ENCODE peak calls at places on chromosomes 13 and 19, in eight cellular contexts. S is B cell, F is Peyer's patch, O is COR-L47, C is occipital lobe, B is EL, R is T-helper 9 cell, G is EH. V is an unnamed sample.
A peak's percentile ranks its signal among the peaks of the same experiment; 100 is the strongest.

GRCh38 chr19:4504297-4504701 is 14.0 kb downstream of the PLIN4 start:
- DNase-seq in C (no peak), B (no peak), R (no peak), O (no peak), G (no peak), F (no peak), S (no peak), V (no peak)

GRCh38 chr13:40146063-40146462 is 490.6 kb downstream of the COG6 start:
- DNase-seq in O (no peak), F (no peak), B (no peak), S (no peak), C (no peak), R (no peak), G (no peak), V (no peak)

GRCh38 chr19:40661616-40662015 is 28.8 kb downstream of the NUMBL start:
- DNase-seq in S (no peak), O (no peak), F (no peak), G (no peak), C (no peak), R (no peak), B (no peak), V (no peak)

GRCh38 chr13:32211788-32212187 is 103.4 kb downstream of the ZAR1L start:
- DNase-seq in G (peak; percentile 99), F (no peak), O (no peak), C (no peak), R (no peak), S (no peak), B (peak; percentile 89), V (no peak)

GRCh38 chr19:49368711-49369358 is 5.2 kb downstream of the DKKL1 start:
- DNase-seq in R (no peak), S (no peak), O (no peak), C (no peak), F (no peak), G (no peak), B (no peak), V (no peak)

GRCh38 chr13:29753593-29754485 is 96.6 kb downstream of the UBL3 start:
- DNase-seq in G (peak; percentile 70), S (no peak), F (no peak), B (peak; percentile 31), C (no peak), R (no peak), O (no peak), V (no peak)

GRCh38 chr13:111328111-111328802 is 7.8 kb downstream of the TEX29 start:
- DNase-seq in C (no peak), B (no peak), S (no peak), G (no peak), O (no peak), R (no peak), F (peak; percentile 36), V (no peak)

GRCh38 chr13:39417131-39417530 is 185.9 kb downstream of the LHFPL6 start:
- DNase-seq in R (no peak), G (peak; percentile 16), O (peak; percentile 13), F (no peak), B (peak; percentile 18), C (no peak), S (no peak), V (no peak)

GRCh38 chr13:21123956-21124355 is 52.4 kb downstream of the SKA3 start:
- DNase-seq in R (no peak), C (no peak), B (no peak), S (no peak), F (no peak), G (no peak), O (no peak), V (no peak)

GRCh38 chr19:54684537-54684936 is 21.8 kb downstream of the LILRB4 start:
- DNase-seq in S (no peak), B (peak; percentile 2), F (no peak), O (no peak), C (no peak), G (peak; percentile 8), R (no peak), V (peak; percentile 76)

GRCh38 chr13:31110169-31110568 is 51.5 kb downstream of the HSPH1 start:
- DNase-seq in S (no peak), G (no peak), B (no peak), R (no peak), O (no peak), F (no peak), C (no peak), V (no peak)

GRCh38 chr19:2117215-2117960 is 20.7 kb downstream of the IZUMO4 start:
- DNase-seq in C (no peak), B (no peak), O (no peak), G (no peak), S (no peak), R (no peak), F (no peak), V (no peak)

GRCh38 chr19:3062165-3063105 is at the start of gene TLE5:
- DNase-seq in R (peak; percentile 69), O (peak; percentile 62), F (peak; percentile 87), C (no peak), B (peak; percentile 57), S (peak; percentile 89), G (peak; percentile 62), V (peak; percentile 45)

GRCh38 chr19:11168568-11168967 is 13.0 kb upstream of the SPC24 start:
- DNase-seq in O (no peak), F (no peak), C (no peak), G (peak; percentile 99), S (no peak), R (no peak), B (peak; percentile 98), V (no peak)

GRCh38 chr19:3154957-3155736 is 19.3 kb downstream of the GNA15 start:
- DNase-seq in R (peak; percentile 77), O (no peak), C (no peak), S (peak; percentile 79), G (peak; percentile 100), F (peak; percentile 90), B (peak; percentile 100), V (no peak)

V was measured in MM.1S.